ENCODE peak calls at places on chromosome 4, in eight cellular contexts. F, O, H, G, Q, D, X and M are unnamed samples.

GRCh38 chr4:1058198-1058996 is 47.0 kb downstream of the FGFRL1 start:
- DNase-seq in F (no peak), O (no peak), H (no peak), G (no peak), Q (no peak), D (no peak), X (no peak), M (no peak)

GRCh38 chr4:152045781-152046571 is 285.2 kb upstream of the GATB start:
- DNase-seq in F (no peak), O (peak; percentile 36), H (no peak), G (no peak), Q (no peak), D (peak; percentile 53), X (no peak), M (no peak)

GRCh38 chr4:42281324-42282020 is 115.8 kb upstream of the SHISA3 start:
- DNase-seq in F (no peak), O (no peak), H (no peak), G (no peak), Q (no peak), D (no peak), X (no peak), M (no peak)

GRCh38 chr4:180698550-180698949 is 1544.7 kb upstream of the TENM3 start:
- DNase-seq in F (no peak), O (no peak), H (no peak), G (no peak), Q (no peak), D (no peak), X (no peak), M (no peak)

GRCh38 chr4:52869196-52869595 is 7.1 kb downstream of the RASL11B start:
- DNase-seq in F (no peak), O (no peak), H (no peak), G (no peak), Q (no peak), D (peak; percentile 59), X (no peak), M (no peak)

GRCh38 chr4:54384563-54384962 is 155.5 kb downstream of the PDGFRA start:
- DNase-seq in F (no peak), O (peak; percentile 60), H (no peak), G (no peak), Q (peak; percentile 62), D (no peak), X (peak; percentile 13), M (peak; percentile 50)

GRCh38 chr4:82905205-82905604 is 4.7 kb downstream of the THAP9 start:
- DNase-seq in F (peak; percentile 40), O (peak; percentile 69), H (no peak), G (peak; percentile 20), Q (peak; percentile 28), D (no peak), X (peak; percentile 26), M (peak; percentile 65)

GRCh38 chr4:26746742-26747351 is 113.8 kb upstream of the STIM2 start:
- DNase-seq in F (no peak), O (no peak), H (no peak), G (no peak), Q (no peak), D (no peak), X (no peak), M (no peak)

GRCh38 chr4:163493643-163494359 is 689 bp upstream of the TMA16 start:
- DNase-seq in F (no peak), O (no peak), H (peak; percentile 62), G (no peak), Q (no peak), D (peak; percentile 66), X (peak; percentile 59), M (no peak)

GRCh38 chr4:158715787-158716186 is 7.4 kb downstream of the PPID start:
- DNase-seq in F (no peak), O (no peak), H (no peak), G (no peak), Q (no peak), D (no peak), X (no peak), M (no peak)

GRCh38 chr4:39157520-39157919 is 24.8 kb upstream of the WDR19 start:
- DNase-seq in F (no peak), O (no peak), H (no peak), G (no peak), Q (no peak), D (no peak), X (no peak), M (no peak)

GRCh38 chr4:43765514-43765913 is 683.1 kb downstream of the KCTD8 start:
- DNase-seq in F (no peak), O (no peak), H (no peak), G (no peak), Q (no peak), D (no peak), X (no peak), M (no peak)

GRCh38 chr4:78693777-78694456 is 82.2 kb upstream of the BMP2K start:
- DNase-seq in F (no peak), O (peak; percentile 33), H (no peak), G (no peak), Q (no peak), D (no peak), X (no peak), M (no peak)

GRCh38 chr4:163702736-163703135 is 208.2 kb downstream of the TMA16 start:
- DNase-seq in F (no peak), O (no peak), H (no peak), G (no peak), Q (no peak), D (no peak), X (no peak), M (no peak)

GRCh38 chr4:102541708-102542107 is 40.5 kb downstream of the NFKB1 start:
- DNase-seq in F (no peak), O (no peak), H (no peak), G (no peak), Q (no peak), D (no peak), X (no peak), M (no peak)

GRCh38 chr4:105352826-105353225 is 121.0 kb downstream of the PPA2 start:
- DNase-seq in F (peak; percentile 3), O (peak; percentile 10), H (no peak), G (peak; percentile 1), Q (peak; percentile 6), D (no peak), X (no peak), M (peak; percentile 32)

GRCh38 chr4:107094332-107094731 is 58.2 kb upstream of the DKK2 start:
- DNase-seq in F (no peak), O (peak; percentile 16), H (no peak), G (peak; percentile 2), Q (peak; percentile 13), D (no peak), X (peak; percentile 27), M (peak; percentile 43)

GRCh38 chr4:19026281-19026680 is 1004.7 kb upstream of the LCORL start:
- DNase-seq in F (no peak), O (peak; percentile 15), H (no peak), G (no peak), Q (peak; percentile 69), D (no peak), X (no peak), M (no peak)

GRCh38 chr4:183430987-183431347 is 13.5 kb upstream of the CDKN2AIP start:
- DNase-seq in F (no peak), O (no peak), H (no peak), G (no peak), Q (no peak), D (no peak), X (no peak), M (no peak)

GRCh38 chr4:150960818-150961217 is 54.3 kb downstream of the LRBA start:
- DNase-seq in F (no peak), O (peak; percentile 41), H (no peak), G (no peak), Q (peak; percentile 41), D (no peak), X (peak; percentile 43), M (peak; percentile 56)